ENCODE peak calls at places on chromosomes 11 and 22, in five cellular contexts. One of them, this sample, is unnamed.
A peak's percentile ranks its signal among the peaks of the same experiment; 100 is the strongest.

GRCh38 chr11:92457250-92457649 is 232.6 kb downstream of the FAT3 start:
- DNase-seq in T-helper 2 cell: no peak
- DNase-seq in T-helper 1 cell: no peak
- DNase-seq in EL: peak; percentile 48
- DNase-seq in left ventricle myocardium inferior: no peak
- DNase-seq in this sample: no peak

GRCh38 chr22:25062378-25063095 is 110.0 kb downstream of the KIAA1671 start:
- DNase-seq in T-helper 2 cell: peak; percentile 34
- DNase-seq in T-helper 1 cell: peak; percentile 79
- DNase-seq in EL: no peak
- DNase-seq in left ventricle myocardium inferior: no peak
- DNase-seq in this sample: no peak

GRCh38 chr11:131691558-131692041 is 321.2 kb downstream of the NTM start:
- DNase-seq in T-helper 2 cell: no peak
- DNase-seq in T-helper 1 cell: no peak
- DNase-seq in EL: peak; percentile 27
- DNase-seq in left ventricle myocardium inferior: no peak
- DNase-seq in this sample: no peak

GRCh38 chr11:117997436-117998200 is 11.4 kb downstream of the IL10RA start:
- DNase-seq in T-helper 2 cell: no peak
- DNase-seq in T-helper 1 cell: no peak
- DNase-seq in EL: no peak
- DNase-seq in left ventricle myocardium inferior: no peak
- DNase-seq in this sample: no peak

GRCh38 chr22:50303848-50304527 is 3.5 kb downstream of the PLXNB2 start:
- DNase-seq in T-helper 2 cell: no peak
- DNase-seq in T-helper 1 cell: no peak
- DNase-seq in EL: no peak
- DNase-seq in left ventricle myocardium inferior: no peak
- DNase-seq in this sample: peak; percentile 38

GRCh38 chr22:23178512-23179254 is 1.6 kb upstream of the BCR start:
- DNase-seq in T-helper 2 cell: peak; percentile 45
- DNase-seq in T-helper 1 cell: peak; percentile 55
- DNase-seq in EL: peak; percentile 58
- DNase-seq in left ventricle myocardium inferior: peak; percentile 64
- DNase-seq in this sample: peak; percentile 70

GRCh38 chr22:49727881-49728563 is 99.7 kb downstream of the BRD1 start:
- DNase-seq in T-helper 2 cell: no peak
- DNase-seq in T-helper 1 cell: no peak
- DNase-seq in EL: no peak
- DNase-seq in left ventricle myocardium inferior: no peak
- DNase-seq in this sample: no peak

GRCh38 chr11:120211522-120212258 is 858 bp downstream of the OAF start:
- DNase-seq in T-helper 2 cell: no peak
- DNase-seq in T-helper 1 cell: no peak
- DNase-seq in EL: no peak
- DNase-seq in left ventricle myocardium inferior: no peak
- DNase-seq in this sample: no peak

GRCh38 chr11:12291313-12291712 is 86.1 kb upstream of the PARVA start:
- DNase-seq in T-helper 2 cell: no peak
- DNase-seq in T-helper 1 cell: no peak
- DNase-seq in EL: no peak
- DNase-seq in left ventricle myocardium inferior: no peak
- DNase-seq in this sample: no peak

GRCh38 chr22:30325065-30325720 is 1.5 kb downstream of the TBC1D10A start:
- DNase-seq in T-helper 2 cell: no peak
- DNase-seq in T-helper 1 cell: no peak
- DNase-seq in EL: peak; percentile 95
- DNase-seq in left ventricle myocardium inferior: no peak
- DNase-seq in this sample: no peak

GRCh38 chr11:66347425-66348276 is at the start of gene B4GAT1:
- DNase-seq in T-helper 2 cell: peak; percentile 40
- DNase-seq in T-helper 1 cell: peak; percentile 70
- DNase-seq in EL: peak; percentile 93
- DNase-seq in left ventricle myocardium inferior: peak; percentile 77
- DNase-seq in this sample: peak; percentile 79

GRCh38 chr22:28548411-28548810 is 131.2 kb downstream of the TTC28 start:
- DNase-seq in T-helper 2 cell: no peak
- DNase-seq in T-helper 1 cell: no peak
- DNase-seq in EL: no peak
- DNase-seq in left ventricle myocardium inferior: no peak
- DNase-seq in this sample: no peak

GRCh38 chr11:121067453-121067852 is 33.6 kb upstream of the TECTA start:
- DNase-seq in T-helper 2 cell: no peak
- DNase-seq in T-helper 1 cell: no peak
- DNase-seq in EL: no peak
- DNase-seq in left ventricle myocardium inferior: no peak
- DNase-seq in this sample: no peak

GRCh38 chr11:108758458-108758857 is 93.6 kb downstream of the DDX10 start:
- DNase-seq in T-helper 2 cell: no peak
- DNase-seq in T-helper 1 cell: no peak
- DNase-seq in EL: no peak
- DNase-seq in left ventricle myocardium inferior: no peak
- DNase-seq in this sample: no peak

GRCh38 chr11:67271548-67272284 is 5.4 kb downstream of the GRK2 start:
- DNase-seq in T-helper 2 cell: no peak
- DNase-seq in T-helper 1 cell: peak; percentile 37
- DNase-seq in EL: no peak
- DNase-seq in left ventricle myocardium inferior: no peak
- DNase-seq in this sample: peak; percentile 46

GRCh38 chr11:111376453-111376871 is 2.6 kb downstream of the POU2AF1 start:
- DNase-seq in T-helper 2 cell: no peak
- DNase-seq in T-helper 1 cell: no peak
- DNase-seq in EL: no peak
- DNase-seq in left ventricle myocardium inferior: no peak
- DNase-seq in this sample: no peak

GRCh38 chr11:63503492-63503891 is 2.4 kb upstream of the LGALS12 start:
- DNase-seq in T-helper 2 cell: no peak
- DNase-seq in T-helper 1 cell: no peak
- DNase-seq in EL: no peak
- DNase-seq in left ventricle myocardium inferior: no peak
- DNase-seq in this sample: no peak

GRCh38 chr11:82315093-82315492 is 418.6 kb downstream of the FAM181B start:
- DNase-seq in T-helper 2 cell: no peak
- DNase-seq in T-helper 1 cell: no peak
- DNase-seq in EL: no peak
- DNase-seq in left ventricle myocardium inferior: no peak
- DNase-seq in this sample: peak; percentile 3

GRCh38 chr11:44113572-44113971 is 18.1 kb downstream of the EXT2 start:
- DNase-seq in T-helper 2 cell: no peak
- DNase-seq in T-helper 1 cell: no peak
- DNase-seq in EL: no peak
- DNase-seq in left ventricle myocardium inferior: no peak
- DNase-seq in this sample: no peak

GRCh38 chr11:85088286-85088685 is 538.9 kb downstream of the DLG2 start:
- DNase-seq in T-helper 2 cell: no peak
- DNase-seq in T-helper 1 cell: no peak
- DNase-seq in EL: peak; percentile 25
- DNase-seq in left ventricle myocardium inferior: no peak
- DNase-seq in this sample: no peak

GRCh38 chr11:132493786-132494185 is 1038.5 kb downstream of the OPCML start:
- DNase-seq in T-helper 2 cell: no peak
- DNase-seq in T-helper 1 cell: no peak
- DNase-seq in EL: no peak
- DNase-seq in left ventricle myocardium inferior: no peak
- DNase-seq in this sample: no peak

GRCh38 chr11:12746593-12747097 is 72.4 kb downstream of the TEAD1 start:
- DNase-seq in T-helper 2 cell: no peak
- DNase-seq in T-helper 1 cell: no peak
- DNase-seq in EL: peak; percentile 90
- DNase-seq in left ventricle myocardium inferior: peak; percentile 71
- DNase-seq in this sample: no peak

GRCh38 chr22:46329616-46330015 is 5.9 kb upstream of the TRMU start:
- DNase-seq in T-helper 2 cell: no peak
- DNase-seq in T-helper 1 cell: no peak
- DNase-seq in EL: no peak
- DNase-seq in left ventricle myocardium inferior: no peak
- DNase-seq in this sample: no peak

GRCh38 chr22:19634206-19634536 is 80.1 kb upstream of the SEPTIN5 start:
- DNase-seq in T-helper 2 cell: no peak
- DNase-seq in T-helper 1 cell: no peak
- DNase-seq in EL: no peak
- DNase-seq in left ventricle myocardium inferior: no peak
- DNase-seq in this sample: no peak

GRCh38 chr22:48653306-48653705 is 1174.4 kb downstream of the BRD1 start:
- DNase-seq in T-helper 2 cell: no peak
- DNase-seq in T-helper 1 cell: no peak
- DNase-seq in EL: no peak
- DNase-seq in left ventricle myocardium inferior: no peak
- DNase-seq in this sample: no peak

GRCh38 chr11:86176165-86176884 is 68.2 kb upstream of the EED start:
- DNase-seq in T-helper 2 cell: no peak
- DNase-seq in T-helper 1 cell: no peak
- DNase-seq in EL: peak; percentile 47
- DNase-seq in left ventricle myocardium inferior: no peak
- DNase-seq in this sample: no peak

GRCh38 chr11:10673476-10674062 is 20.0 kb downstream of the IRAG1 start:
- DNase-seq in T-helper 2 cell: no peak
- DNase-seq in T-helper 1 cell: no peak
- DNase-seq in EL: no peak
- DNase-seq in left ventricle myocardium inferior: no peak
- DNase-seq in this sample: no peak

GRCh38 chr11:64642418-64642735 is 51.4 kb downstream of the SLC22A12 start:
- DNase-seq in T-helper 2 cell: no peak
- DNase-seq in T-helper 1 cell: no peak
- DNase-seq in EL: no peak
- DNase-seq in left ventricle myocardium inferior: no peak
- DNase-seq in this sample: no peak